ENCODE peak calls at places on chromosome 4, in nine cellular contexts. Y is uterus, P is hepatocyte, K is stomach, B is Peyer's patch, Z is breast epithelium, Q is aorta, E is lower lobe of right lung, C is sigmoid colon. L is an unnamed sample. For H3K27me3, the result is how much of the 10 kb centered on the place peaks cover.

GRCh38 chr4:61385302-61385701 is 185.2 kb downstream of the ADGRL3 start:
- DNase-seq in Y (no peak), Z (no peak), E (no peak), C (no peak), K (no peak), B (no peak), P (no peak), Q (no peak), L (no peak)

GRCh38 chr4:77538574-77539157 is 67.0 kb upstream of the CXCL13 start:
- DNase-seq in E (no peak), K (peak), Q (no peak), Y (no peak), Z (no peak), C (no peak), B (no peak), P (peak), L (no peak)

GRCh38 chr4:1200425-1201035 is 28.1 kb upstream of the SPON2 start:
- DNase-seq in Z (peak), E (peak), P (peak), B (peak), K (peak), Y (peak), Q (peak), C (peak), L (peak)

GRCh38 chr4:85149656-85150055 is 183.2 kb upstream of the WDFY3 start:
- DNase-seq in C (no peak), Z (no peak), B (no peak), K (no peak), Q (no peak), E (no peak), P (no peak), Y (no peak), L (no peak)

GRCh38 chr4:95091272-95091671 is 333.5 kb downstream of the BMPR1B start:
- DNase-seq in P (no peak), C (no peak), K (no peak), B (no peak), Y (no peak), E (no peak), Z (no peak), Q (no peak), L (no peak)

GRCh38 chr4:155263480-155263879 is 55.0 kb downstream of the NPY2R start:
- DNase-seq in Q (no peak), P (no peak), Z (no peak), B (no peak), C (no peak), E (no peak), Y (no peak), K (no peak), L (no peak)

GRCh38 chr4:161260819-161261218 is 903.0 kb downstream of the FSTL5 start:
- DNase-seq in Q (no peak), Y (no peak), E (no peak), K (no peak), B (no peak), Z (no peak), P (no peak), C (no peak), L (no peak)

GRCh38 chr4:184526228-184526627 is 51.9 kb upstream of the IRF2 start:
- DNase-seq in E (no peak), C (no peak), B (no peak), P (no peak), K (no peak), Y (no peak), Q (no peak), Z (no peak), L (no peak)

GRCh38 chr4:39362827-39363226 is 3.3 kb downstream of the RFC1 start:
- DNase-seq in Q (no peak), C (no peak), P (no peak), E (no peak), Y (no peak), B (no peak), Z (no peak), K (no peak), L (no peak)

GRCh38 chr4:186169333-186169941 is 21.9 kb upstream of the CYP4V2 start:
- DNase-seq in C (no peak), K (no peak), E (no peak), B (no peak), Y (no peak), P (peak), Z (no peak), Q (no peak), L (no peak)

GRCh38 chr4:88759039-88759631 is 61.5 kb upstream of the NAP1L5 start:
- DNase-seq in P (peak), B (no peak), Y (no peak), E (no peak), C (no peak), Z (no peak), K (no peak), Q (no peak), L (no peak)

GRCh38 chr4:136750898-136751297 is 781.4 kb downstream of the PCDH18 start:
- DNase-seq in E (no peak), P (no peak), K (no peak), Z (no peak), B (no peak), Y (no peak), Q (no peak), C (no peak), L (no peak)

GRCh38 chr4:183249854-183250253 is 70.2 kb downstream of the CLDN22 start:
- DNase-seq in B (no peak), E (no peak), Q (no peak), C (no peak), P (peak), K (no peak), Y (no peak), Z (no peak), L (no peak)

GRCh38 chr4:84750956-84751275 is 168.0 kb downstream of the CDS1 start:
- DNase-seq in C (no peak), Q (no peak), Y (no peak), K (no peak), Z (no peak), E (no peak), P (no peak), B (no peak), L (no peak)

GRCh38 chr4:6658635-6659075 is 18.2 kb downstream of the MRFAP1 start:
- DNase-seq in Z (no peak), P (peak), E (no peak), Q (peak), K (no peak), C (no peak), Y (peak), B (no peak), L (no peak)

GRCh38 chr4:48699470-48699869 is 80.6 kb downstream of the FRYL start:
- DNase-seq in E (no peak), C (no peak), P (peak), Q (no peak), K (no peak), B (no peak), Y (no peak), Z (no peak), L (no peak)

GRCh38 chr4:70992354-70992753 is 1.1 kb upstream of the DCK start:
- DNase-seq in K (no peak), P (peak), Q (no peak), B (no peak), E (no peak), Z (no peak), C (no peak), Y (no peak), L (no peak)

GRCh38 chr4:82247171-82247570 is 126.6 kb downstream of the HNRNPD start:
- DNase-seq in E (no peak), B (no peak), K (no peak), Z (no peak), P (no peak), Q (no peak), Y (no peak), C (no peak), L (no peak)

GRCh38 chr4:2058264-2059033 is 678 bp upstream of the NAT8L start:
- DNase-seq in P (peak), K (no peak), Y (no peak), Q (peak), Z (no peak), B (no peak), E (peak), C (no peak), L (no peak)

GRCh38 chr4:176309046-176309445 is 10.7 kb upstream of the SPCS3 start:
- DNase-seq in Q (no peak), Z (no peak), E (no peak), P (no peak), C (no peak), Y (no peak), B (no peak), K (no peak), L (no peak)

GRCh38 chr4:124711469-124712416 is 789 bp downstream of the ANKRD50 start:
- DNase-seq in C (peak), Q (no peak), E (peak), Z (peak), Y (no peak), P (peak), K (peak), B (peak), L (peak)

GRCh38 chr4:110798682-110799081 is 175.8 kb upstream of the PITX2 start:
- DNase-seq in K (no peak), B (no peak), Z (no peak), E (no peak), Y (no peak), C (no peak), P (peak), Q (no peak), L (no peak)

GRCh38 chr4:67122029-67122428 is 423.3 kb downstream of the CENPC start:
- DNase-seq in P (peak), Q (no peak), E (no peak), B (no peak), K (no peak), C (no peak), Z (no peak), Y (no peak), L (no peak)

GRCh38 chr4:94400191-94400590 is 51.6 kb upstream of the PDLIM5 start:
- DNase-seq in Y (no peak), C (no peak), Q (no peak), E (no peak), K (no peak), B (no peak), Z (no peak), P (no peak), L (no peak)

GRCh38 chr4:109301691-109302365 is 630 bp downstream of the COL25A1 start:
- DNase-seq in Q (no peak), C (no peak), B (no peak), Y (no peak), K (no peak), P (peak), E (no peak), Z (no peak), L (no peak)

GRCh38 chr4:160372390-160372789 is 1269.5 kb downstream of the RAPGEF2 start:
- DNase-seq in B (no peak), Y (no peak), E (no peak), C (no peak), Q (no peak), Z (no peak), P (no peak), K (no peak), L (no peak)

GRCh38 chr4:125350736-125351135 is 36.0 kb downstream of the FAT4 start:
- DNase-seq in C (no peak), Q (no peak), B (no peak), K (no peak), P (no peak), Y (no peak), E (no peak), Z (no peak), L (no peak)

GRCh38 chr4:132642196-132642817 is 506.8 kb upstream of the PCDH10 start:
- DNase-seq in P (peak), B (no peak), K (no peak), E (no peak), Y (no peak), C (no peak), Q (no peak), Z (no peak), L (no peak)

GRCh38 chr4:55609393-55609821 is 17.4 kb upstream of the PDCL2 start:
- DNase-seq in P (no peak), Q (no peak), K (no peak), E (no peak), B (no peak), C (no peak), Y (no peak), Z (no peak), L (no peak)

GRCh38 chr4:77047037-77047436 is 28.8 kb downstream of the CCNI start:
- DNase-seq in E (no peak), Y (no peak), Q (no peak), C (no peak), K (no peak), P (peak), Z (no peak), B (no peak), L (no peak)

GRCh38 chr4:87209696-87210095 is 10.7 kb downstream of the KLHL8 start:
- DNase-seq in B (no peak), Z (no peak), P (no peak), C (peak), Q (peak), E (peak), Y (peak), K (peak), L (peak)

GRCh38 chr4:110653602-110654253 is 30.9 kb upstream of the PITX2 start:
- DNase-seq in P (no peak), K (no peak), Z (no peak), Q (no peak), Y (no peak), E (no peak), B (no peak), C (no peak), L (no peak)

GRCh38 chr4:81623434-81623833 is 151.7 kb upstream of the RASGEF1B start:
- DNase-seq in B (no peak), E (no peak), K (no peak), Y (no peak), P (no peak), Q (no peak), Z (no peak), C (no peak), L (no peak)

GRCh38 chr4:129641179-129641578 is 545.2 kb downstream of the C4orf33 start:
- DNase-seq in P (peak), Y (no peak), Q (peak), C (peak), Z (no peak), E (no peak), B (no peak), K (peak), L (peak)

GRCh38 chr4:99815597-99816011 is 1.0 kb upstream of the DAPP1 start:
- DNase-seq in P (peak), Q (no peak), B (peak), Z (peak), C (no peak), Y (no peak), E (peak), K (peak), L (no peak)

GRCh38 chr4:157838366-157838765 is 334.5 kb downstream of the GASK1B start:
- DNase-seq in Z (no peak), Q (no peak), E (no peak), Y (no peak), P (no peak), B (no peak), K (no peak), C (no peak), L (no peak)

GRCh38 chr4:187183351-187183750 is 459.7 kb upstream of the FAT1 start:
- DNase-seq in C (no peak), Q (no peak), Y (no peak), B (no peak), P (no peak), E (no peak), K (no peak), Z (no peak), L (no peak)

GRCh38 chr4:113383111-113383785 is 333.8 kb downstream of the ANK2 start:
- DNase-seq in Z (no peak), E (no peak), C (no peak), Y (no peak), B (no peak), Q (no peak), K (no peak), P (no peak), L (no peak)
- H3K27ac ChIP-seq in Z (peak), E (no peak), C (no peak), Y (peak), B (no peak), Q (no peak), K (peak), P (no peak), L (peak)

DNA sequence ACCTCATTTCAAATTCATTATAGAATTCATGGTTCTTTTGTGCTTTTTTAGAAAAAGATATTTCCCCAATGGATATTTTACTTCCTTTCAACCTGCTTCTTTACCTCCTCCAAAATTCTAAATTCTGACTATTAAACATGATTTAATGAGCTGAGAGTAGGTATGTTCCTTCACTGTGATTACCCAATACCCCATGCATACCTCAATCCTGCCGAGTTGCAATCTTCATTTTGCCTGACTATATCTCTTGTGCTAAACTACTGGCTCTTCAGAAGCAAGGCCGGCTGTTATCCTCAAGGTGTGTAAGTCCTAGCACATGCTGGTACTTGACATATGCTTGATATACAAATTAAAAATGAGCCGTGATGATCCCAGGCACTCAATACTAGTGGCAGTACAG is 320.5 kb downstream of the KCNIP4 start:
- DNase-seq in K (no peak), Y (no peak), P (no peak), E (no peak), B (no peak), C (no peak), Z (no peak), Q (no peak), L (no peak)
- H3K27me3 ChIP-seq in K (under half), Y (under half), P (under half), E (under half), B (under half), C (under half), Z (under half), Q (under half), L (under half)

DNA sequence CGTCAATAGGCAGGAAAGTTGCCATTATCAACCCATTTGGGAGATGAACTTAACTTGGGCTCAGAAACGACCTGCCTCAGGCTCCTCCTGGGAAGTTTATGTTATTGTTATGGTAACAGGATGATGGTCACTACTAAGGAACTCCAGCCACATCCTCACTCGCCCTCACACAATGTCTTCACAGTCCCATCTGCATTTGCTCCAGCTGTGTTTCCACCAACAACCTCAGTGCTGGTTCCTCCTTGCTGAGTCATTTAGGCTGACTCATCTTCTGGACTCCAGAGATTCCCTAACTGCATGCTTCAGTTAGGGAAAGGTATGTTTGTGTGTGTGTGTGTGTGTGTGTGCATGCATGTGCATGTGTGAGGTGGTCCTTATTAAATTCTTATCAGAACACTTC is 293.4 kb upstream of the BOD1L1 start:
- DNase-seq in Z (peak), K (no peak), B (no peak), Y (peak), P (peak), C (peak), E (no peak), Q (peak), L (no peak)
- H3K27ac ChIP-seq in Z (no peak), K (no peak), B (no peak), Y (no peak), P (peak), C (peak), E (no peak), Q (no peak), L (no peak)

GRCh38 chr4:8699479-8700145 is 107.0 kb downstream of the CPZ start:
- DNase-seq in K (peak), C (peak), E (no peak), Y (no peak), P (no peak), Z (no peak), Q (no peak), B (no peak), L (no peak)

GRCh38 chr4:8698341-8699062 is 105.9 kb downstream of the CPZ start:
- DNase-seq in B (no peak), Q (no peak), Z (no peak), K (peak), E (no peak), Y (no peak), C (peak), P (no peak), L (peak)

GRCh38 chr4:8697826-8698225 is 105.3 kb downstream of the CPZ start:
- DNase-seq in Z (no peak), B (no peak), P (no peak), E (no peak), C (peak), Y (no peak), K (peak), Q (no peak), L (peak)

GRCh38 chr4:8700576-8700975 is 108.0 kb downstream of the CPZ start:
- DNase-seq in C (peak), Z (no peak), P (no peak), Y (no peak), K (peak), E (no peak), B (no peak), Q (no peak), L (no peak)

GRCh38 chr4:8699063-8699385 is 106.5 kb downstream of the CPZ start:
- DNase-seq in Y (no peak), E (no peak), Q (no peak), P (no peak), C (no peak), Z (no peak), K (no peak), B (no peak), L (no peak)
- H3K27me3 ChIP-seq in Y (under half), E (half or more), Q (under half), P (under half), C (under half), Z (under half), K (half or more), B (under half), L (half or more)

GRCh38 chr4:168848112-168848511 is 161.9 kb downstream of the CBR4 start:
- DNase-seq in Q (no peak), P (no peak), E (no peak), K (no peak), B (no peak), Y (no peak), C (peak), Z (no peak), L (peak)

GRCh38 chr4:168852387-168852786 is 157.7 kb downstream of the CBR4 start:
- DNase-seq in K (no peak), Y (no peak), B (no peak), Q (no peak), P (no peak), Z (no peak), E (no peak), C (no peak), L (no peak)

GRCh38 chr4:168848977-168849687 is 160.9 kb downstream of the CBR4 start:
- DNase-seq in E (no peak), C (no peak), P (no peak), Z (no peak), B (no peak), Q (no peak), Y (no peak), K (no peak), L (no peak)

GRCh38 chr4:168852933-168853713 is 156.9 kb downstream of the CBR4 start:
- DNase-seq in Y (no peak), Q (no peak), P (no peak), B (no peak), E (no peak), C (no peak), K (no peak), Z (no peak), L (no peak)

GRCh38 chr4:168850016-168850415 is 160.0 kb downstream of the CBR4 start:
- DNase-seq in Q (no peak), B (no peak), Z (no peak), E (no peak), K (no peak), Y (no peak), P (no peak), C (no peak), L (no peak)
- H3K27ac ChIP-seq in Q (peak), B (peak), Z (peak), E (peak), K (peak), Y (peak), P (peak), C (peak), L (peak)

DNA sequence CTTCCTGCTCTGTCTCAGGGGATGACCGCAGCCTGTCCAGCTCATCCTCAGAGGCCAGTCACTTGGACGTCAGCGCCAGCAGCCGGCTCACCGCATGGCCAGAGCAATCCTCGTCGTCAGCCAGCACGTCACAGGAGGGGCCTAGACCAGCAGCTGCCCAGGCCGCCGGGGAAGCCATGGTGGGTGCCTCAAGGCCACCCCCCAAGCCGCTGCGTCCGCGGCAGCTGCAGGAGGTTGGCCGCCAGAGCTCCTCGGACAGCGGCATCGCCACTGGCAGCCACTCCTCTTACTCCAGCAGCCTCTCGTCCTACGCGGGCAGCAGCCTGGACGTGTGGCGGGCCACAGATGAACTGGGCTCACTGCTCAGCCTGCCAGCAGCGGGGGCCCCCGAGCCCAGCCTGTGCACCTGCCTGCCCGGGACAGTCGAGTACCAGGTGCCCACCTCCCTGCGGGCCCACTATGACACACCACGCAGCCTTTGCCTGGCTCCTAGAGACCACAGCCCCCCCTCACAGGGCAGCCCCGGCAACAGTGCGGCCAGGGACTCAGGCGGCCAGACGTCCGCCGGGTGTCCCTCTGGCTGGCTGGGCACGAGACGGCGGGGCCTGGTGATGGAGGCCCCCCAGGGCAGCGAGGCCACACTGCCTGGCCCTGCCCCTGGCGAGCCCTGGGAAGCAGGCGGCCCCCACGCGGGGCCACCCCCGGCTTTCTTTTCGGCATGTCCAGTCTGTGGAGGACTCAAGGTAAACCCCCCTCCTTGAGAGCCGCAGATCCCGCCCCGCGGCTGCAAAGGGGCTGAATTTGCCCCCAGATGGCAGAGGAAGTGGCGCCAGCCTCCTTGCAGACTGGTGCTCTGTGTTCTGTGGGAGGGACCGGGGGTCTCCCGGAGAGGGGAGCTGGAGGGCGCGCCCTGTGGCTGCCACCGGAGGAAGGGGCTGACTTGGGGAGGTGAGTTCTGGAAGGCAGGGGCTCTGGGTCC is 29.9 kb downstream of the DOK7 start:
- DNase-seq in B (no peak), P (no peak), C (no peak), Z (no peak), K (no peak), E (no peak), Y (no peak), Q (no peak), L (no peak)
- H3K27me3 ChIP-seq in B (under half), P (under half), C (under half), Z (under half), K (half or more), E (half or more), Y (under half), Q (under half), L (under half)